ENCODE peak calls at places on chromosomes 4 and X, in ten cellular contexts. X is activated T-helper 1 cell treated with anti-CD3 and anti-CD28 coated beads, Interleukin-2, amount 50 U/mL, for 16 hours; T is H54; Z is GM04503; I is PC-3; D is hypothalamus; A is stimulated activated CD8-positive, alpha-beta memory T cell treated with anti-CD3 and anti-CD28 coated beads, Interleukin-2, amount 100 ng/mL, for 1 hour; G is GM13977; K is heart right ventricle; U is thyroid gland. J is an unnamed sample.
A peak's percentile ranks its signal among the peaks of the same experiment; 100 is the strongest.

GRCh38 chr4:38902695-38903094 is 35.1 kb downstream of the FAM114A1 start:
- DNase-seq in Z (no peak), X (no peak), A (no peak), G (peak; percentile 51), D (no peak), T (peak; percentile 3), K (no peak), I (peak; percentile 56), U (no peak), J (no peak)

GRCh38 chrX:72052415-72053090 is 79.2 kb downstream of the RTL5 start:
- DNase-seq in G (no peak), Z (no peak), D (no peak), K (no peak), U (no peak), X (no peak), T (no peak), I (no peak), A (no peak), J (no peak)

GRCh38 chrX:79268788-79269187 is 98.3 kb downstream of the ITM2A start:
- DNase-seq in Z (no peak), D (no peak), X (no peak), T (no peak), G (no peak), U (no peak), A (no peak), I (no peak), K (no peak), J (no peak)

GRCh38 chr4:46820154-46820553 is 88.9 kb downstream of the COX7B2 start:
- DNase-seq in U (no peak), X (no peak), D (no peak), Z (no peak), T (no peak), K (no peak), I (no peak), G (no peak), A (no peak), J (no peak)

GRCh38 chr4:133668061-133668851 is 519.2 kb downstream of the PCDH10 start:
- DNase-seq in D (no peak), U (no peak), T (no peak), A (no peak), Z (no peak), G (no peak), X (no peak), I (no peak), K (no peak), J (no peak)

GRCh38 chr4:98749206-98749605 is 90.8 kb upstream of the TSPAN5 start:
- DNase-seq in K (no peak), I (no peak), T (no peak), X (no peak), G (no peak), Z (no peak), A (no peak), D (no peak), U (no peak), J (no peak)

GRCh38 chrX:46710425-46710824 is 48.5 kb downstream of the SLC9A7 start:
- DNase-seq in X (no peak), D (no peak), U (no peak), A (no peak), T (no peak), K (no peak), Z (no peak), I (peak; percentile 85), G (no peak), J (no peak)

GRCh38 chr4:31146366-31146765 is 426.2 kb downstream of the PCDH7 start:
- DNase-seq in T (no peak), K (no peak), D (no peak), A (no peak), G (no peak), I (peak; percentile 42), U (no peak), X (no peak), Z (no peak), J (no peak)

GRCh38 chr4:25078523-25078922 is 47.8 kb upstream of the LGI2 start:
- DNase-seq in T (no peak), X (no peak), D (no peak), Z (no peak), I (no peak), A (no peak), U (no peak), G (no peak), K (no peak), J (no peak)

GRCh38 chr4:82458729-82459128 is 28.3 kb downstream of the ENOPH1 start:
- DNase-seq in U (no peak), T (no peak), K (no peak), D (no peak), X (no peak), I (no peak), A (no peak), Z (no peak), G (peak; percentile 27), J (no peak)

GRCh38 chr4:174388744-174389143 is 105.0 kb downstream of the CEP44 start:
- DNase-seq in K (no peak), U (no peak), Z (no peak), X (no peak), A (no peak), G (no peak), I (no peak), T (no peak), D (no peak), J (no peak)

GRCh38 chr4:74283614-74284013 is 24.7 kb upstream of the EPGN start:
- DNase-seq in K (no peak), I (peak; percentile 95), T (peak; percentile 2), D (no peak), G (no peak), Z (peak; percentile 31), X (no peak), U (no peak), A (no peak), J (no peak)

GRCh38 chr4:38034986-38035882 is 75.0 kb downstream of the PTTG2 start:
- DNase-seq in Z (peak; percentile 12), K (peak; percentile 77), G (peak; percentile 71), X (no peak), U (peak; percentile 39), D (no peak), I (peak; percentile 67), T (peak; percentile 10), A (no peak), J (no peak)

GRCh38 chrX:618761-619450 is 11.7 kb upstream of the SHOX start:
- DNase-seq in D (no peak), G (no peak), I (no peak), A (no peak), T (no peak), Z (no peak), X (no peak), K (no peak), U (no peak), J (no peak)

GRCh38 chr4:147518086-147518485 is 37.2 kb downstream of the EDNRA start:
- DNase-seq in U (no peak), T (no peak), X (no peak), I (no peak), A (no peak), Z (no peak), G (no peak), K (no peak), D (no peak), J (no peak)

GRCh38 chrX:70231666-70232065 is 2.8 kb upstream of the AWAT1 start:
- DNase-seq in A (no peak), I (peak; percentile 19), U (no peak), T (no peak), G (no peak), K (no peak), X (no peak), D (no peak), Z (no peak), J (no peak)

GRCh38 chr4:100797356-100797755 is 279.5 kb upstream of the EMCN start:
- DNase-seq in D (no peak), A (no peak), X (no peak), T (no peak), I (no peak), K (no peak), G (no peak), Z (no peak), U (no peak), J (no peak)

GRCh38 chr4:26069218-26069617 is 155.2 kb downstream of the SMIM20 start:
- DNase-seq in X (no peak), Z (no peak), U (no peak), A (no peak), D (no peak), T (no peak), K (no peak), G (peak; percentile 45), I (peak; percentile 57), J (no peak)

GRCh38 chr4:7434766-7435150 is at the start of gene PSAPL1:
- DNase-seq in A (no peak), K (peak; percentile 21), Z (no peak), U (peak; percentile 16), D (no peak), X (no peak), T (peak; percentile 90), I (peak; percentile 63), G (no peak), J (no peak)

GRCh38 chrX:45295587-45295986 is 94.9 kb upstream of the DIPK2B start:
- DNase-seq in Z (peak; percentile 23), U (peak; percentile 6), A (no peak), X (no peak), T (no peak), K (no peak), I (peak; percentile 64), D (no peak), G (no peak), J (no peak)

GRCh38 chr4:3013839-3014350 is 50.5 kb downstream of the GRK4 start:
- DNase-seq in U (no peak), D (no peak), Z (no peak), K (no peak), T (no peak), G (peak; percentile 71), A (no peak), X (no peak), I (no peak), J (no peak)

GRCh38 chr4:67744561-67745283 is 9.5 kb downstream of the GNRHR start:
- DNase-seq in U (no peak), X (no peak), D (no peak), I (peak; percentile 34), T (no peak), A (no peak), K (no peak), Z (no peak), G (no peak), J (no peak)

GRCh38 chrX:24169211-24169610 is 19.7 kb downstream of the ZFX start:
- DNase-seq in A (no peak), U (no peak), K (no peak), Z (no peak), G (peak; percentile 32), D (no peak), X (no peak), I (no peak), T (no peak), J (no peak)

GRCh38 chrX:47179221-47179927 is 14.3 kb upstream of the UBA1 start:
- DNase-seq in K (peak; percentile 48), Z (peak; percentile 59), X (no peak), D (no peak), T (peak; percentile 21), G (no peak), U (no peak), A (no peak), I (peak; percentile 55), J (peak; percentile 24)

GRCh38 chrX:103187953-103188475 is 26.9 kb upstream of the BEX4 start:
- DNase-seq in G (no peak), D (no peak), U (no peak), T (no peak), Z (no peak), K (no peak), X (no peak), A (no peak), I (no peak), J (no peak)

GRCh38 chr4:183154701-183155391 is 55.8 kb downstream of the WWC2 start:
- DNase-seq in X (no peak), T (no peak), Z (no peak), A (no peak), D (no peak), U (peak; percentile 67), I (no peak), G (no peak), K (peak; percentile 29), J (no peak)

GRCh38 chrX:7170903-7171302 is 22.9 kb upstream of the PUDP start:
- DNase-seq in D (no peak), U (no peak), T (no peak), K (no peak), I (peak; percentile 43), A (peak; percentile 8), Z (no peak), X (peak; percentile 2), G (no peak), J (no peak)

GRCh38 chrX:49129427-49129826 is 5.9 kb upstream of the GPKOW start:
- DNase-seq in I (no peak), D (no peak), U (no peak), A (no peak), X (no peak), K (no peak), T (no peak), G (no peak), Z (no peak), J (no peak)